ENCODE peak calls at places on chromosomes 7 and 10, in four cellular contexts. Z is neural progenitor cell, F is nephron progenitor cell, N is mammary epithelial cell. X is an unnamed sample.

GRCh38 chr10:119803264-119803663 is 69.4 kb downstream of the MCMBP start:
- DNase-seq in F (no peak), N (peak), Z (no peak), X (no peak)

GRCh38 chr10:61842755-61843497 is 58.6 kb upstream of the ARID5B start:
- DNase-seq in F (no peak), Z (no peak), N (peak), X (no peak)

GRCh38 chr10:33565231-33565630 is 230.8 kb upstream of the NRP1 start:
- DNase-seq in N (no peak), F (no peak), Z (no peak), X (no peak)

GRCh38 chr10:78516741-78517140 is 483.1 kb downstream of the RPS24 start:
- DNase-seq in Z (no peak), N (no peak), F (no peak), X (no peak)

GRCh38 chr10:71857934-71858890 is 7.2 kb upstream of the PSAP start:
- DNase-seq in F (no peak), N (no peak), Z (no peak), X (no peak)

GRCh38 chr10:97795886-97796285 is 24.1 kb upstream of the SFRP5 start:
- DNase-seq in Z (no peak), F (no peak), N (no peak), X (no peak)

GRCh38 chr7:11633325-11633724 is 198.7 kb downstream of the THSD7A start:
- DNase-seq in N (no peak), Z (no peak), F (no peak), X (no peak)

GRCh38 chr7:44278451-44279161 is 46.8 kb downstream of the CAMK2B start:
- DNase-seq in F (peak), N (no peak), Z (no peak), X (no peak)

GRCh38 chr7:3201937-3202715 is 98.9 kb upstream of the SDK1 start:
- DNase-seq in F (no peak), N (no peak), Z (no peak), X (no peak)

GRCh38 chr7:19107392-19108147 is 9.9 kb downstream of the TWIST1 start:
- DNase-seq in F (peak), Z (peak), N (peak), X (peak)

GRCh38 chr7:139695616-139696015 is 82.2 kb downstream of the HIPK2 start:
- DNase-seq in F (no peak), N (no peak), Z (no peak), X (no peak)

GRCh38 chr10:45545150-45545549 is 127.4 kb downstream of the ZFAND4 start:
- DNase-seq in Z (no peak), F (no peak), N (no peak), X (no peak)
- TF ChIP-seq CTCF in Z (no peak), F (no peak), N (no peak), X (no peak)

GRCh38 chr10:986137-986825 is 2.0 kb upstream of the GTPBP4 start:
- DNase-seq in F (no peak), N (peak), Z (no peak), X (no peak)

GRCh38 chr10:986881-987634 is 1.2 kb upstream of the GTPBP4 start:
- DNase-seq in Z (no peak), F (no peak), N (peak), X (no peak)

GRCh38 chr10:987635-987905 is 664 bp upstream of the GTPBP4 start:
- DNase-seq in Z (peak), F (no peak), N (peak), X (no peak)

GRCh38 chr10:988667-989545 is 672 bp downstream of the GTPBP4 start:
- DNase-seq in F (no peak), Z (no peak), N (peak), X (no peak)

GRCh38 chr10:987906-988666 is at the start of gene GTPBP4:
- DNase-seq in F (peak), N (peak), Z (peak), X (peak)
- TF ChIP-seq CTCF in F (no peak), N (peak), Z (peak), X (no peak)

GRCh38 chr10:77405771-77406241 is 231.8 kb downstream of the KCNMA1 start:
- DNase-seq in Z (peak), N (peak), F (peak), X (peak)
- TF ChIP-seq CTCF in Z (no peak), N (no peak), F (no peak), X (no peak)

DNA sequence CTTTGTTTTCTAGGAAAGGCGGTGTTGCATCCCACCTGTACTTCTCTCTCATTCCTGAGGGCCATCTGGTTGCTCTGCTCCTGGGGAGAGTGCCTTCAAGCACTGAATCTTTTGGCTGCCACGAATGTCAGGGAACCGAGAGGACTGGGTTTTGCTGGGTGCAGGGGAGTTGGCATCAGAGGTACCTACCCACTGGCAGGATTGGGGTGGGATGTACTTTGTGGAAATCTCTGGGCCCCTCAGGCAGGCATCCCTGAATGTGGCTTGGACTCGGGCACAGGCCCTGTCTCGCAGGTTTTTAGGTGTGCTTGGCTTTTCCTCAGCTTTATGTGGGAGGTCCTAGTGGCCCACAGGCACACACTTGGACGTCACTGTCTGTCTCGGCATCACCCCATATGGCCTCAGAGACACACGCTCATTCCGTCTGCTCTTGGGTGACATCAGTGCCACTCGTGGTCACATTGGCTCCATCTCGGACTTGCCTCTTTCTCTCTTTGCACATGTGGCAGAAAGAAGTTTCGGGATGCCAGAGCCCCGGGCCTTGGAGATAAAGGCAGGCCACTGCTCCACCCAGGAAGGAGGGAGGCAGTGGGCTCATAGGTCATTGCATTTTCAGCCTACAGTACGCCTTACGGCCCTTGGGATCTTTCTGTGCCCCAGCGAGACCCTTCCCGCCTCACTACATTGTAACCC is 325.6 kb downstream of the ZNF716 start:
- DNase-seq in N (no peak), Z (no peak), F (no peak), X (no peak)
- TF ChIP-seq CTCF in N (no peak), Z (no peak), F (no peak), X (no peak)

GRCh38 chr7:95684037-95684436 is 87.7 kb upstream of the PDK4 start:
- DNase-seq in Z (peak), N (peak), F (no peak), X (no peak)
- TF ChIP-seq CTCF in Z (peak), N (peak), F (peak), X (peak)

DNA sequence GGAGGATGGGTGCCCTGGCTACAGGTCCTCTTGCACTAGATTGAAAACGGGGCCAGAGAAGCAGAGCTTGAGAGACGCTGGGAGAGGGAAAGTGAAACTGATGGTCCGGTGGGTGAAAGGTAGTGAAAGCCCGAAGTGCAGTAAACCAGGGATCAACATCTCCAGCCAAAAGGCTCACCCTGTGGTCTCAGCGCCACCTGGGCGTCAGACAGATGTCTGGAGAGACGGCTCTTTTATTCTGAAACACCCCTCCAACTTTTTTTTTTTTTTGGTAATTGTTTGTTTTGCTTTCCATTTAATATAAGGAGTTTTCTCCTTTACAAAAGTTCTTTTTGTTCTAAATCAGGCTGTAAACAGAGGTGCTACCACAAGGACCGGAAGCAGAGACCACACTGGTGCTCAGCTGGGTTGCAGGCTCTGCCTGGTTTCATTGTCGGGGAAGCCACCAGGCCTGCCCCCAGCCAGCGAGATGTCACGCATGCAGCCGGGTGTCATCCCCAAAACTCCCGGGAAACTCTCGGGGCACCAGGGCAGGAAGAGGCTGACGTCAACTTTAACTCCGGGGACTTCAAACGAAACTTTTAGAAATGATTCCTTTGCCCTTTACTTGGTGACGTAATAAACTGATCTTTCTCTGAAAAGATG is 11.2 kb downstream of the IL2RA start:
- DNase-seq in N (peak), Z (no peak), F (no peak), X (no peak)
- TF ChIP-seq CTCF in N (peak), Z (peak), F (no peak), X (no peak)

GRCh38 chr7:66522518-66522917 is 106.2 kb upstream of the KCTD7 start:
- DNase-seq in Z (no peak), F (no peak), N (no peak), X (no peak)
- TF ChIP-seq CTCF in Z (peak), F (no peak), N (peak), X (no peak)

X was measured in endothelial cell.